ENCODE peak calls at places on chromosome 17, in five cellular contexts. T, U, D, N and E are unnamed samples.

GRCh38 chr17:79053251-79053925 is 21.2 kb upstream of the ENGASE start:
- DNase-seq in U (no peak), N (no peak), T (no peak), D (no peak), E (no peak)

GRCh38 chr17:2343421-2343820 is 6.1 kb downstream of the SGSM2 start:
- DNase-seq in U (no peak), T (no peak), D (no peak), N (no peak), E (no peak)

GRCh38 chr17:42252528-42253172 is 23.5 kb downstream of the STAT5B start:
- DNase-seq in T (no peak), U (no peak), D (no peak), N (no peak), E (no peak)

GRCh38 chr17:36945160-36945559 is 3.6 kb upstream of the AATF start:
- DNase-seq in N (no peak), T (no peak), U (no peak), D (no peak), E (no peak)

GRCh38 chr17:80453980-80454556 is 22.3 kb downstream of the NPTX1 start:
- DNase-seq in U (no peak), N (no peak), D (peak; percentile 16), T (no peak), E (no peak)

GRCh38 chr17:75632863-75633483 is at the start of gene SMIM5:
- DNase-seq in N (peak; percentile 88), U (peak; percentile 97), T (no peak), D (peak; percentile 74), E (peak; percentile 63)

GRCh38 chr17:2101448-2102257 is 46.8 kb downstream of the HIC1 start:
- DNase-seq in T (no peak), N (no peak), U (no peak), D (no peak), E (peak; percentile 73)

GRCh38 chr17:50689251-50689650 is 18.5 kb downstream of the ANKRD40 start:
- DNase-seq in N (no peak), U (no peak), T (no peak), D (no peak), E (no peak)

GRCh38 chr17:51422634-51423033 is 162.3 kb downstream of the UTP18 start:
- DNase-seq in U (no peak), N (no peak), D (no peak), T (no peak), E (no peak)

GRCh38 chr17:74742978-74743545 is 5.4 kb upstream of the NHERF1 start:
- DNase-seq in U (no peak), N (no peak), D (no peak), T (no peak), E (no peak)

GRCh38 chr17:3529817-3530741 is 27.5 kb downstream of the TRPV3 start:
- DNase-seq in N (no peak), U (no peak), D (peak; percentile 87), T (no peak), E (no peak)

GRCh38 chr17:8719291-8720246 is 25.1 kb downstream of the CCDC42 start:
- DNase-seq in D (no peak), U (no peak), N (no peak), T (no peak), E (no peak)

GRCh38 chr17:41060052-41060604 is at the start of gene KRTAP2-3:
- DNase-seq in N (no peak), U (no peak), D (peak; percentile 36), T (no peak), E (peak; percentile 86)

GRCh38 chr17:83155128-83156081 is 76.0 kb downstream of the METRNL start:
- DNase-seq in N (no peak), U (no peak), D (no peak), T (no peak), E (no peak)

GRCh38 chr17:38798614-38799500 is 499 bp downstream of the PIP4K2B start:
- DNase-seq in U (no peak), D (peak; percentile 27), T (no peak), N (peak; percentile 61), E (no peak)

GRCh38 chr17:42249681-42250446 is 26.3 kb downstream of the STAT5B start:
- DNase-seq in D (no peak), T (peak; percentile 17), U (no peak), N (no peak), E (no peak)

GRCh38 chr17:40099627-40100418 is 566 bp downstream of the NR1D1 start:
- DNase-seq in N (no peak), D (no peak), T (no peak), U (no peak), E (no peak)

GRCh38 chr17:28567604-28568003 is 3.7 kb downstream of the PIGS start:
- DNase-seq in T (peak; percentile 68), D (no peak), U (no peak), N (no peak), E (no peak)
- TF ChIP-seq SRF in T (no peak), D (no peak), U (no peak), N (no peak), E (no peak)

GRCh38 chr17:76716146-76716833 is 5.5 kb upstream of the MXRA7 start:
- DNase-seq in N (peak; percentile 79), U (no peak), D (no peak), T (no peak), E (no peak)
- TF ChIP-seq SRF in N (no peak), U (no peak), D (no peak), T (no peak), E (no peak)

GRCh38 chr17:14304876-14305636 is 4.2 kb downstream of the HS3ST3B1 start:
- DNase-seq in D (peak; percentile 62), N (no peak), T (no peak), U (peak; percentile 49), E (no peak)
- TF ChIP-seq SRF in D (peak; percentile 12), N (no peak), T (no peak), U (peak; percentile 35), E (no peak)

GRCh38 chr17:45224671-45225050 is 3.0 kb downstream of the FMNL1 start:
- DNase-seq in T (no peak), N (no peak), U (no peak), D (no peak), E (no peak)
- TF ChIP-seq SRF in T (no peak), N (no peak), U (no peak), D (no peak), E (no peak)

GRCh38 chr17:58314706-58315015 is 13.9 kb downstream of the TSPOAP1 start:
- DNase-seq in T (no peak), U (peak; percentile 20), D (no peak), N (no peak), E (no peak)
- TF ChIP-seq SRF in T (no peak), U (no peak), D (no peak), N (no peak), E (no peak)

DNA sequence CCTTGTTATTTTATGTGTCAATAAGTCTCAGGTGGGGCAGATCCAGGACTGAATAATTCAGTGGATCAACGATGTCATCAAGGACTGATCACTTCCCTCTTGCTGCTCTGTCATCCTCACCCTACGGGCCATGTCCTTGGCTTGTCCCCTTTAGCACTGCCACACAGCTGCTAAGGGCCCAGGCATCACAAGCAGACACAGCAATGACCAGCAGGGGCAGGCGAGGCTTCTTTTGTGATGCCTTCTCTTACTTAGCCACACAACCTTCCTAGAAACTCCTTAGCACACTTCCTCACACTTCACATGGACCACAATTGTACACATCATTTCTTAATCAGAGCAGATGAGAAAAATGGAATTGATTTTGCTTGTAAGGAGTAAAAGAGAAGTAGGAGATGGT is 356.3 kb upstream of the SOX9 start:
- DNase-seq in U (peak; percentile 63), N (no peak), D (peak; percentile 25), T (no peak), E (peak; percentile 62)
- TF ChIP-seq SRF in U (no peak), N (no peak), D (no peak), T (no peak), E (no peak)

GRCh38 chr17:63514974-63515373 is 8.2 kb upstream of the KCNH6 start:
- DNase-seq in D (no peak), N (no peak), U (no peak), T (no peak), E (no peak)

GRCh38 chr17:63514477-63514876 is 8.7 kb upstream of the KCNH6 start:
- DNase-seq in T (no peak), U (no peak), D (no peak), N (no peak), E (no peak)

GRCh38 chr17:63512896-63513644 is 10.1 kb upstream of the KCNH6 start:
- DNase-seq in T (no peak), N (no peak), U (no peak), D (no peak), E (no peak)

GRCh38 chr17:63512388-63512787 is 10.8 kb upstream of the KCNH6 start:
- DNase-seq in T (no peak), N (no peak), D (no peak), U (no peak), E (no peak)

DNA sequence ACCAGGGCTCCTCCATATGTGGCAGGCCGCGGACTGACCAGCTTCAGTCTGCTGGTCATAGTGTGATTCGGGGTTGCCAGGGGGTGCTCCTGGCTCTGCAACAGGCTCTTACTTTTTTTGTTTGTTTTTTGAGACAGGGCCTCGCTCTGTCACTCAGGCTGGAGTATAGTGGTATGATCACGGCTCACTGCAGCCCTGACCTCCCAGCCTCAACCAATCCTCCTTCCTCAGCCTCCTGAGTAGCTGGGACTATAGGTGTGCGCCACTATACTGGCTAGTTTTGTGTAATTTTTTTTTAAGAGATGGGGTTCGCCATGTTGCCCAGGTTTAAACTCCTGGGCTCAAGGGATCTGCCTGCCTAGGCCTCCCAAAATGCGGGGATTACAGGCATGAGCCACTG is 11.8 kb upstream of the KCNH6 start:
- DNase-seq in D (no peak), T (no peak), U (no peak), N (no peak), E (no peak)
- TF ChIP-seq SRF in D (no peak), T (no peak), U (no peak), N (no peak), E (no peak)

GRCh38 chr17:28372203-28372944 is 880 bp downstream of the SARM1 start:
- DNase-seq in U (no peak), D (no peak), N (no peak), T (no peak), E (no peak)
- TF ChIP-seq SRF in U (no peak), D (no peak), N (no peak), T (no peak), E (no peak)